ENCODE peak calls at places on chromosomes 5 and 9, in six cellular contexts. E is choroid plexus epithelial cell; P is M059J; W is non-pigmented ciliary epithelial cell; M is AG08396; C is naive thymus-derived CD8-positive, alpha-beta T cell. I is an unnamed sample.
A peak's percentile ranks its signal among the peaks of the same experiment; 100 is the strongest.

GRCh38 chr9:128396970-128397613 is 23.6 kb upstream of the CERCAM start:
- DNase-seq in E (no peak), P (no peak), W (no peak), M (no peak), C (no peak), I (no peak)

GRCh38 chr9:93096131-93096802 is at the start of gene CARD19:
- DNase-seq in E (peak; percentile 40), P (peak; percentile 51), W (no peak), M (peak; percentile 43), C (peak; percentile 51), I (peak; percentile 60)

GRCh38 chr9:93317495-93318094 is 133.7 kb downstream of the WNK2 start:
- DNase-seq in E (no peak), P (no peak), W (no peak), M (no peak), C (no peak), I (no peak)

GRCh38 chr9:111943746-111944145 is 47.1 kb downstream of the UGCG start:
- DNase-seq in E (no peak), P (no peak), W (no peak), M (no peak), C (no peak), I (no peak)

GRCh38 chr5:9545959-9546851 is at the start of gene SEMA5A:
- DNase-seq in E (peak; percentile 80), P (peak; percentile 60), W (no peak), M (peak; percentile 83), C (no peak), I (peak; percentile 65)

GRCh38 chr5:91296691-91297143 is 86.4 kb downstream of the ARRDC3 start:
- DNase-seq in E (no peak), P (peak; percentile 96), W (no peak), M (peak; percentile 24), C (no peak), I (peak; percentile 83)

GRCh38 chr9:124390812-124391658 is 24.2 kb downstream of the PSMB7 start:
- DNase-seq in E (peak; percentile 23), P (peak; percentile 69), W (no peak), M (no peak), C (no peak), I (peak; percentile 41)

GRCh38 chr5:8719797-8720196 is 826.1 kb downstream of the SEMA5A start:
- DNase-seq in E (no peak), P (no peak), W (no peak), M (no peak), C (no peak), I (no peak)

GRCh38 chr5:40734986-40735385 is 20.8 kb downstream of the TTC33 start:
- DNase-seq in E (peak; percentile 6), P (peak; percentile 80), W (peak; percentile 56), M (peak; percentile 47), C (no peak), I (peak; percentile 29)

GRCh38 chr5:134553816-134554215 is 28.3 kb downstream of the JADE2 start:
- DNase-seq in E (no peak), P (peak; percentile 35), W (no peak), M (no peak), C (no peak), I (peak; percentile 22)

GRCh38 chr9:120892177-120892747 is 15.3 kb upstream of the PHF19 start:
- DNase-seq in E (no peak), P (no peak), W (no peak), M (no peak), C (no peak), I (no peak)

GRCh38 chr9:136160939-136161610 is 42.4 kb upstream of the TMEM250 start:
- DNase-seq in E (no peak), P (no peak), W (no peak), M (no peak), C (no peak), I (no peak)

GRCh38 chr5:118017536-118017935 is 970.8 kb downstream of the DTWD2 start:
- DNase-seq in E (no peak), P (no peak), W (no peak), M (no peak), C (no peak), I (no peak)

GRCh38 chr9:136339173-136339957 is 12.0 kb downstream of the GPSM1 start:
- DNase-seq in E (peak; percentile 74), P (peak; percentile 25), W (no peak), M (peak; percentile 62), C (no peak), I (peak; percentile 82)

GRCh38 chr5:150112211-150113046 is 26.1 kb upstream of the CSF1R start:
- DNase-seq in E (peak; percentile 81), P (peak; percentile 99), W (peak; percentile 54), M (peak; percentile 88), C (no peak), I (peak; percentile 97)

GRCh38 chr5:160792732-160793454 is 59.1 kb downstream of the ATP10B start:
- DNase-seq in E (no peak), P (no peak), W (no peak), M (no peak), C (no peak), I (no peak)

GRCh38 chr5:1874348-1874747 is 8.4 kb downstream of the IRX4 start:
- DNase-seq in E (no peak), P (no peak), W (no peak), M (no peak), C (no peak), I (no peak)

GRCh38 chr5:177519463-177520235 is 2.9 kb upstream of the DDX41 start:
- DNase-seq in E (no peak), P (no peak), W (no peak), M (no peak), C (no peak), I (no peak)

GRCh38 chr9:123349691-123350480 is 6.1 kb upstream of the CRB2 start:
- DNase-seq in E (peak; percentile 64), P (peak; percentile 58), W (no peak), M (peak; percentile 86), C (peak; percentile 25), I (peak; percentile 69)

GRCh38 chr5:132498152-132498551 is 7.6 kb upstream of the IRF1 start:
- DNase-seq in E (no peak), P (peak; percentile 90), W (no peak), M (peak; percentile 66), C (no peak), I (peak; percentile 94)

I was measured in Daoy.